ENCODE peak calls at places on chromosomes 7 and 10, in eight cellular contexts. X, D, V, I, L, Z, J and Y are unnamed samples.

GRCh38 chr10:93274419-93274818 is 200.7 kb downstream of the CYP26A1 start:
- DNase-seq in X (no peak), D (no peak), V (no peak), I (no peak), L (no peak), Z (no peak), J (no peak), Y (no peak)

GRCh38 chr10:43170491-43170890 is 32.2 kb downstream of the CSGALNACT2 start:
- DNase-seq in X (peak; percentile 11), D (no peak), V (peak; percentile 16), I (peak; percentile 22), L (no peak), Z (no peak), J (no peak), Y (no peak)

GRCh38 chr7:7808626-7809025 is 90.2 kb upstream of the RPA3 start:
- DNase-seq in X (no peak), D (no peak), V (no peak), I (no peak), L (no peak), Z (no peak), J (no peak), Y (no peak)

GRCh38 chr10:122855745-122856144 is 10.1 kb upstream of the CUZD1 start:
- DNase-seq in X (no peak), D (no peak), V (no peak), I (no peak), L (no peak), Z (no peak), J (no peak), Y (no peak)

GRCh38 chr10:63917363-63917762 is 396.2 kb downstream of the REEP3 start:
- DNase-seq in X (peak; percentile 4), D (no peak), V (no peak), I (no peak), L (no peak), Z (no peak), J (no peak), Y (no peak)

GRCh38 chr7:8322667-8323066 is 60.7 kb upstream of the ICA1 start:
- DNase-seq in X (no peak), D (no peak), V (no peak), I (no peak), L (no peak), Z (no peak), J (no peak), Y (no peak)

GRCh38 chr10:93701903-93702277 is 502 bp downstream of the FRA10AC1 start:
- DNase-seq in X (no peak), D (no peak), V (peak; percentile 56), I (peak; percentile 12), L (no peak), Z (peak; percentile 15), J (peak; percentile 57), Y (no peak)

GRCh38 chr7:2651847-2652735 is 20.3 kb downstream of the TTYH3 start:
- DNase-seq in X (no peak), D (no peak), V (no peak), I (no peak), L (no peak), Z (no peak), J (no peak), Y (no peak)

GRCh38 chr7:99030145-99030856 is 113.6 kb downstream of the SMURF1 start:
- DNase-seq in X (no peak), D (peak; percentile 68), V (no peak), I (no peak), L (no peak), Z (no peak), J (peak; percentile 28), Y (no peak)

GRCh38 chr10:60073397-60073780 is 167.0 kb upstream of the CCDC6 start:
- DNase-seq in X (no peak), D (no peak), V (no peak), I (no peak), L (no peak), Z (no peak), J (peak; percentile 18), Y (no peak)

GRCh38 chr10:78398385-78398784 is 364.7 kb downstream of the RPS24 start:
- DNase-seq in X (no peak), D (no peak), V (no peak), I (no peak), L (no peak), Z (no peak), J (no peak), Y (no peak)

GRCh38 chr10:64067009-64067606 is 545.9 kb downstream of the REEP3 start:
- DNase-seq in X (no peak), D (no peak), V (no peak), I (no peak), L (no peak), Z (no peak), J (no peak), Y (no peak)

GRCh38 chr10:100008708-100009282 is 952 bp downstream of the DNMBP start:
- DNase-seq in X (no peak), D (no peak), V (peak; percentile 15), I (no peak), L (no peak), Z (no peak), J (peak; percentile 41), Y (no peak)

GRCh38 chr10:6504296-6504695 is 75.8 kb downstream of the PRKCQ start:
- DNase-seq in X (no peak), D (no peak), V (no peak), I (no peak), L (no peak), Z (no peak), J (no peak), Y (no peak)

DNA sequence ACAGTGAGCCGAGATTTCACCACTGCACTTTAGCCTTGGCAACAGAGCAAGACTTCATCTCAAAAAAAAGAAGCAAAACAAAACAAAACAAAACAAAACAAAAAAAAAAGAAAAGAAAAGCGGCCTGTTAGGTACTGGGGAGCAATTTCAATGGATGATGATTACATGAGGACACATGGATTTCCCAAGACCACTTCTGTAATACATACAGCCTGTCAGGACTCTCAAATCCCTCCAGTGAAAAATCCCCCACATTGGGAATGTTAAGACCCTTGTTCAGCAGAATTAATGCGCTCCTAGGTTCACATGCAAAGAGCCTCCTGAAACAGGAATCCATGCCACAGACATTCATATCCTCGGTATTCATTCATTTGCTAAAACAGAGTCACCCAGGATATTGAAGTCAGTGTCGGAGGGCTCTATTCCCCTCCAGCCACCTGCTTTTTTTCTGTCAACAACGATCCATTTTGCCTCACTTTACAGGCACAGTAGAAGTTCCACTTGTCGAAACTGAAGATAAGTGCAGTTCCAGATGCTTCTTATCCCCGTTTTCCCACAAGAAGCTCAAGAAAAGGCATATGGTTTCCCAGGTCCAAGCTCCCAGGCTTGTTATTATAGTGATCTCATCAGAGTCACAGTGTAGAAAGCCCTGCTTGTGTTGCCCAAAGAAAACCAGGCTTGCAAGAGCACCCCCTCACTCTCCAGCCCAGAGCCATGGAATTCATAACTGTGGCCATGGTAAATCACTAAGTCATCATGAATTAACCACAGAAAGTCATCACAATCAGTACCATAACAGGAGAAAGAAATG is 20.2 kb downstream of the SLC16A12 start:
- DNase-seq in X (no peak), D (no peak), V (peak; percentile 99), I (no peak), L (no peak), Z (no peak), J (peak; percentile 99), Y (peak; percentile 55)
- H3K4me3 ChIP-seq in X (no peak overlapping the region), D (peak overlapping the region; percentile 42), V (peak overlapping the region; percentile 26), I (no peak overlapping the region), L (no peak overlapping the region), Z (no peak overlapping the region), J (no peak overlapping the region), Y (no peak overlapping the region)

DNA sequence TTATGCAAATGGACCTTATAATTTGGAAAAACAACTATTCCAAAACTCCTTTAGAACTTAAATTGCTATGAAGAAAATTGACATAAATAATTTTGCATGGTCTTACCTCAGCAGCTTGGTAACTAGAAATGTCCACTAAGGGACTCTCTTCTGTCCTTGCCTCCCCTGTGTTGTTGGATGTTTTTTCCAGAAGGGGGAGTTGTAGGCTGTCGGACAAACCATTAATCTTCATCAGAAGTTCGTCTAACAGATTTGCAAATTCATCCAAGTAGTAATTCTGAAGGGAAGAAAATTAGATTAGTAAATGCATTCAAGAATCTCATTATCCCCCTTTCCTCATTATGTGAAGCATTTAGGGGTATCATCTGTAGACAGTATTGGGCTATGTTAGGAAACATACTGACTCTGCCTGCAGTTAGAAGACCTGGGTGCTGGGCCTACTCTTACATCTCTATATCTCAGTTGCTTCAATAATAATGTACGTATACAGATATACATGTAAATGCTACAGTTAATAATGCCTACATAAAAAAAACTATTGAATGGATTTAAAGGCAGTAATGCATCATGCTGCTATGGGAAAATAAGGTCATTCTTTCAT is 155.6 kb downstream of the PKD1L1 start:
- DNase-seq in X (peak; percentile 44), D (no peak), V (no peak), I (peak; percentile 62), L (no peak), Z (no peak), J (peak; percentile 59), Y (no peak)
- TF ChIP-seq CTCF in X (peak; percentile 59), D (no peak), V (peak; percentile 28), I (peak; percentile 35), L (peak; percentile 76), Z (no peak), J (peak; percentile 40), Y (peak; percentile 52)

DNA sequence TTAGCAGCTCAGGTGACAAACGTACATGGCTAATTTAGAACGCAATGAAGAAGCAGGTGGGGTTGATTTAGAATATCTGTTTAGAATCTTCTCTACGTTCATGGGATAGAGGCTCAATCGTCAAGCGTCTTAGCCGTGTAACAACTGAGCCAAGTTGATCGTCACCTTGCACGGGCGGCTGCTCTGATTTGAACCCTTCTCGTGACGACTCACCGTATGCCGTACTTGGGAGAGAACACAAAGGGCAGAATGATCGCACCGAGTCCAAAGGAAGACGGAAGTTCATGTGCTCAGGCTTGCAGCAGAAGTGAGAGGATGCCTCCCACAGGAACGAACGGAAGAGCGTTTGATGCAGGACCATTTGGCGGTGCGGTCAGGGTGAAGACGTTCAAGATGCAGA is 108.3 kb upstream of the TCERG1L start:
- DNase-seq in X (no peak), D (no peak), V (no peak), I (no peak), L (no peak), Z (no peak), J (no peak), Y (no peak)
- H3K4me3 ChIP-seq in X (no peak overlapping the region), D (no peak overlapping the region), V (no peak overlapping the region), I (no peak overlapping the region), L (no peak overlapping the region), Z (no peak overlapping the region), J (no peak overlapping the region), Y (no peak overlapping the region)

DNA sequence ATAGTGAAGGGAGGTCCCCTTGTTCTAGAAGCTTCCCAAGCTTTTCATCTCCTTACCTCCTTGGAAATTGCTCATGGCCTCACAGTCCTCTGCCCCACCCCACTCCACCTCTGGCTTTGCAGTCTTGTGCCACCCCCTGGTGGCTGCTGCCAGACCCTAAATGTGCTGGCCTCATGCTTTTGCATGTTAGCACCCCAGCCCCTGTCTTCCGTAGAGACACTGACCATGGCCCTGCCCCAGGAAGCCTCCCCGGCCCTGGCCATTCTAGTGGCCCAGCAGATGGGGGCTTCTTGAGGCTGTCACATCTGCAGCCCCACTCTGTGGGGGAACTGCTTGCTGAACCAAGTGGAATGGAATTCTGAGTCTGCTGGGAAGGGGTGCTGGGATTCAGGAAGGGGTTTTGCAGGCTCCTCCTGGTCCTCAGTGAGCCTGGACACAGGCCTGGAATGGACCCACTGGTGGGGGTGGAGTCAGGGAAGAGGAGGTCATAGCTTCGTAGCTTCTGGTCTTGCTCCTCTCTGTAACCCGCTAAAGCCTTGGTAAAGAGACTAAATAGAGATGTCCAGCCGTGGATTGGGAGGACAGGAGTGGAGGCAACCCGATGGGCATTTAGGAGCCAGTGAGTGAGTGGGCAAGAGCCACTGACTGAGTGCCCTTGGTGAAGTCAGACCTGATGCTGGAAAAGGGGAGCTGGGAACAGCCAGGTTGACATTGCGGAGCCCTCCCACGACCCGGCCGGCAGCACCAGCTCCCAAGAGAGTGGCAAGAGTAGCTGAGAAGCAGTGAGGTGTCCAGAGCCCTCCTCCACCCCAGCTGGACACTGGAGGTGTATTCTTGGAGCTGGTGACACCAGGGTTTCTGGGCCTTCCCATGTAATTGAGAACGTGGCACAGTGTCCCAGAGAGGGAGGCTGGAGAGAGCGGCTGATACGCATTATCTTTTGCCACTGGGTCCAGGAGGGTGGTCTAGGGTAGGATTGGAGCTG is 20.9 kb downstream of the RAMP3 start:
- DNase-seq in X (no peak), D (peak; percentile 67), V (no peak), I (peak; percentile 25), L (peak; percentile 43), Z (peak; percentile 6), J (no peak), Y (no peak)
- TF ChIP-seq CTCF in X (peak; percentile 31), D (no peak), V (no peak), I (no peak), L (peak; percentile 35), Z (no peak), J (no peak), Y (peak; percentile 27)